ENCODE peak calls at places on chromosomes 2 and 18, in four cellular contexts. S is CD4-positive, alpha-beta T cell; J is AG10803; L is AG09309. Q is an unnamed sample.
A peak's percentile ranks its signal among the peaks of the same experiment; 100 is the strongest.

GRCh38 chr2:228827056-228827455 is 444.0 kb downstream of the PID1 start:
- DNase-seq in L (no peak), S (no peak), J (peak; percentile 41), Q (no peak)

GRCh38 chr18:79791141-79791972 is 6.4 kb upstream of the KCNG2 start:
- DNase-seq in L (peak; percentile 99), S (no peak), J (peak; percentile 99), Q (no peak)

GRCh38 chr18:35856178-35856577 is 116.3 kb upstream of the RMP24 start:
- DNase-seq in J (no peak), S (no peak), L (no peak), Q (no peak)

GRCh38 chr2:28338754-28339325 is 53.8 kb upstream of the FOSL2 start:
- DNase-seq in S (no peak), L (no peak), J (no peak), Q (no peak)

GRCh38 chr2:187307606-187308005 is 140.4 kb downstream of the CALCRL start:
- DNase-seq in S (no peak), L (no peak), J (no peak), Q (no peak)

GRCh38 chr18:44584900-44585299 is 95.8 kb upstream of the SETBP1 start:
- DNase-seq in L (no peak), J (no peak), S (no peak), Q (no peak)

GRCh38 chr2:240426797-240427721 is 8.4 kb upstream of the GPC1 start:
- DNase-seq in S (no peak), J (peak; percentile 25), L (no peak), Q (peak; percentile 40)

GRCh38 chr2:212712466-212712865 is 173.9 kb upstream of the ERBB4 start:
- DNase-seq in L (no peak), J (peak; percentile 3), S (no peak), Q (no peak)

GRCh38 chr2:223075301-223076270 is 23.6 kb downstream of the KCNE4 start:
- DNase-seq in S (no peak), L (no peak), J (peak; percentile 43), Q (no peak)

GRCh38 chr2:117942551-117942950 is 71.3 kb downstream of the CCDC93 start:
- DNase-seq in J (peak; percentile 47), S (no peak), L (no peak), Q (no peak)

GRCh38 chr2:133193544-133193943 is 374.7 kb downstream of the NCKAP5 start:
- DNase-seq in J (no peak), S (no peak), L (no peak), Q (no peak)

GRCh38 chr2:112542974-112543760 is 902 bp downstream of the POLR1B start:
- DNase-seq in J (peak; percentile 8), S (no peak), L (no peak), Q (peak; percentile 18)

GRCh38 chr18:49819768-49820662 is 6.7 kb upstream of the ACAA2 start:
- DNase-seq in L (no peak), J (no peak), S (peak; percentile 43), Q (no peak)

GRCh38 chr2:222897898-222898297 is 37.1 kb downstream of the ACSL3 start:
- DNase-seq in L (no peak), J (no peak), S (no peak), Q (no peak)

GRCh38 chr18:59952283-59953007 is 52.6 kb downstream of the PMAIP1 start:
- DNase-seq in S (no peak), J (no peak), L (no peak), Q (no peak)

GRCh38 chr2:174787485-174788205 is 23.4 kb upstream of the CHRNA1 start:
- DNase-seq in J (peak; percentile 100), S (no peak), L (peak; percentile 99), Q (no peak)

GRCh38 chr18:79912409-79912991 is 39.0 kb downstream of the SLC66A2 start:
- DNase-seq in S (peak; percentile 50), L (no peak), J (peak; percentile 33), Q (no peak)

GRCh38 chr2:143261986-143262784 is 133.0 kb downstream of the ARHGAP15 start:
- DNase-seq in S (peak; percentile 51), L (no peak), J (no peak), Q (no peak)

DNA sequence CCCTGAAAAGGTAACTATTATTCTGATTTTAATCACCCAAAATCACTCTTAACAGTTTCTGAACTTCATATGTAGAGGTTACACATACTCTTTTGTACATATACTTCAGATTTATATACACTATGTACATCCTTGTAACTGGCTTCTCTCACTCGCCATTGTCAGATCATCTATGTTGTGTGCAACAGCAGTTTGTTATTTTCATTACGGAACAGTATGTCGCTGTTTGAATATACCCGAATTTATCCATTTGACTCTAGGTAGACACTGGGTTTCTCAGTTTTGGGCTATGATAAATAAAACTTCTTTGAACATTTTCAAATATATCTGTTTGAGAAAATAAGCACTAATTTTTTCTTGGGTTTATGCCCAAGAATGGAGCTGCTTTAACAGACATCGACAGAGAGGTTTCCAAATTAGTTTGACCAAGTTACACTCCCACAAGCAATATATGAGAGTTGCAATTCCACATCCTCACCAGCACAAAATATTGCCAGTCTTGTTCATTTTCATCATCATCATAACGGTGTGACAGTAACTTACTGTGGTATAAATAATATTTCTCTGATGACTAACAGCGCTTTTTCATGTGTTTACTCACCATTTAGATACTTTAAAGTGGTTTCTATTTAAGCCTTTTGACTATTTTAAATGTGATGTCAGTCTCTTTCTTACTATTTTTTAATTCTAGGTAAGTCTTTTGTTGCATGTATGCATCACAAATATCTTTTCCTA is 80.9 kb downstream of the SMC6 start:
- DNase-seq in S (no peak), J (peak; percentile 59), L (peak; percentile 59), Q (no peak)
- TF ChIP-seq CTCF in S (no peak), J (no peak), L (no peak), Q (no peak)

DNA sequence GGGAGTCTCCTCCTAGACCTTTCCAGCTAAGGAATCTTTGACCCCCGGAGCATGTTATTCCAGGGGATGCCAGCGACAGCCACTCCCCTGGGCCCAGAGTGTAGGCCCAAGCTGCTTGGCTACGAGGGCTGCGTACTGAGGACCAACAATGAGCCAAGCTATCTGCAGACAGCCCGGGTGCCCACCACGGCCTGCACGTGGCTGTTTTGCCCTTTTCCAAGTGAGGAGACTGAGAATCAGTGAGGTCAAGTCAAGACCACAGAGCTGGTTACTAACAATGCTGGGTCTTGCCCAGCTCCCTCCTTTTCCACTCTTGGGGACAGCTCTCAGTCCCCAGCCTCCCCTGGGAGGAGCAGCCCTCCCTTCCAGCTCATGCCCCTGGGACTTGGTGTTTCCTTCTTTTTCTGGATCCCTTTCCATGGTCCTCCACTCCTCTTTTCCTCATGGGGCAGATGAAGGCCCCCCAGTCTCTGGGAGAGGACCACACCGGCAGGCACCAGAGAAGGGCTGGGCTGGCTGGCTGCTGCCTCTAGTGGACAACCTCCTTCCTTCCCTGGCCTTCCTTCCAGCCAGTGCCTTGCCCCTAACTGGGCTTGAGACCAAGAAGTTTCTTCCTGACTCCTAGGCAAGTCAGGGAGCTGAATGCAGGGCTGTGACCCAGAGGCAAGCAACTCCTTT is 550 bp upstream of the MALL start:
- DNase-seq in L (no peak), S (no peak), J (peak; percentile 75), Q (peak; percentile 67)
- TF ChIP-seq CTCF in L (peak; percentile 81), S (no peak), J (peak; percentile 72), Q (peak; percentile 61)

GRCh38 chr2:203928849-203929248 is 7.7 kb upstream of the ICOS start:
- DNase-seq in L (no peak), S (no peak), J (no peak), Q (no peak)
- TF ChIP-seq CTCF in L (peak; percentile 31), S (peak; percentile 80), J (peak; percentile 46), Q (no peak)

DNA sequence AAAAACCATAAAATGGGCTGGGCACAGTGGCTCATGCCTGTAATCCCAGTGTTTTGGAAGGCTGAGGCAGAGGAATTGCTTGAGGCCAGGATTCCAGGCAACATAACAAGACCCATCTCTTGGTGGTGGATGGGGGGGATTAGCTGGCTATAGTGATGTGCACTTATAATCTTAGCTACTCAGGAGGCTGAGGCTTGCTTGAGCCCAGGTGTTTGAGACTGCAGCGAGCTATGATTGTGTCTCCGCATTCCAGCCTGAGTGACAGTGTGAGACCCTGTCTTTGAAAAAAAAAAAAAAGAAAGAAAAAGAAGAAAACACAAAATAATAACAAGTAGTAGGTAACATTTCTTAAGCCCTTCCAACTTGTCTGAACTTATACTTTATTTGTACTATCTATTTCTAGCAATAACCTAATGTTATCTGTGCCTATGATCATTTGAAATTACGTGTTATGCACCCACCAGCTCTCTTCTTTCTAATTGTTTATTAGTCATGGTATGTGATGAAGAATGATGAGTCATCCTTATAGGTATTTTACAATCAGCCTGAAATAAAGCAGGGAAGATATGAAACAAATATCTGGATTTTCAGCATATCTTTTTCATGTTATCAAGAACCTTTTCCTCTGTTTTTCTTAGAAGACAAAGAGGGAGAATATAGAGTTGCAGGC is 129.4 kb upstream of the UNC80 start:
- DNase-seq in L (no peak), S (no peak), J (no peak), Q (no peak)
- TF ChIP-seq CTCF in L (no peak), S (no peak), J (no peak), Q (no peak)

GRCh38 chr2:158121252-158121651 is 19.6 kb downstream of the UPP2 start:
- DNase-seq in L (no peak), J (no peak), S (no peak), Q (no peak)

GRCh38 chr2:158125756-158126498 is 24.3 kb downstream of the UPP2 start:
- DNase-seq in J (no peak), S (no peak), L (no peak), Q (peak; percentile 30)

GRCh38 chr2:158128168-158128973 is 26.7 kb downstream of the UPP2 start:
- DNase-seq in L (no peak), S (no peak), J (no peak), Q (peak; percentile 78)

GRCh38 chr2:158127380-158127804 is 25.7 kb downstream of the UPP2 start:
- DNase-seq in J (no peak), L (no peak), S (no peak), Q (no peak)

DNA sequence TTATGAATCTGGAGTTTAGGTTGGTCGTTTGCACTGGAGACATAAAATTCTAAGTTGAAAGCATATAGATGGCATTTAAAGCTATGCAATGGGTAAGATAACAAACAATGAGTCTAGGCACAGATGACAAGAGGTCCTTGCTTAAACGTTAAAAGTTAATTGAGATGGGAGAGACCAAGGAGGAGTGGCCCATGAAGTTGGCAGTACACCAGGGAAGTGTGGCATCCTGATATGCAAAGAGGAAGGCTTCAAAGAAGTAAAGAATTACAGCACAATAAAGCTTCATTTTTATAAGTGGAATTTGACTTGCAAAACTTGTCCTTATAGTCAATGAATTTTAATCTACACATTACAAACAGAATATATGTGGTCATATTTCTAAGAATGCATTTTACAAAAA is 23.2 kb downstream of the UPP2 start:
- DNase-seq in S (no peak), L (no peak), J (no peak), Q (no peak)
- TF ChIP-seq CTCF in S (no peak), L (no peak), J (no peak), Q (no peak)

DNA sequence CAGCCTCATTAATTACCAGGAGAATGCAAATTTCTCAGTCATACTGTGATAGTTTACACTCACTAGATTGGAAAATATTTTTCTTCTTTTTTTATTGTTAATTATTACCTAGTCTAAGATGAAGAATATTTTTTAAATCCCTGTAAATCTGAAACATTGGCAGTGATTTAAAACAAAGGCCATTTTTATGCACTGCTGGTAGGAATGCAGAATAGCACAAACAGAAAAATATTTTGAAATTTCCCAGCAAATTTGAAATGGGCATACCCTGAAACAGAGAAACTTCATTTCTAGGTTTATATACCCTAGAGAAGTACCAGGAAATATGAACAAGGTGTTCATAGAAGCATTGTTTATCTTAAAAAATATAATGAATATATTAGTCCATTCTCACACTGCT is 31.0 kb downstream of the DYNAP start:
- DNase-seq in J (no peak), S (no peak), L (no peak), Q (no peak)
- TF ChIP-seq CTCF in J (peak; percentile 36), S (no peak), L (no peak), Q (no peak)